ENCODE peak calls at places on chromosome X, in four cellular contexts. Z is heart right ventricle, T is brain microvascular endothelial cell, U is neural progenitor cell. I is an unnamed sample.
A peak's percentile ranks its signal among the peaks of the same experiment; 100 is the strongest.

GRCh38 chrX:151708821-151709220 is 7.0 kb upstream of the FATE1 start:
- DNase-seq in Z (no peak), T (no peak), U (no peak), I (no peak)

GRCh38 chrX:44035576-44035975 is 62.4 kb upstream of the NDP start:
- DNase-seq in Z (no peak), T (peak; percentile 23), U (no peak), I (no peak)

GRCh38 chrX:154443479-154443910 is 446 bp upstream of the FAM50A start:
- DNase-seq in Z (no peak), T (no peak), U (peak; percentile 57), I (no peak)

GRCh38 chrX:22135994-22136684 is 104.0 kb downstream of the PHEX start:
- DNase-seq in Z (no peak), T (no peak), U (peak; percentile 67), I (no peak)

GRCh38 chrX:8191022-8191421 is 20.0 kb upstream of the VCX2 start:
- DNase-seq in Z (no peak), T (no peak), U (no peak), I (no peak)

GRCh38 chrX:143781103-143781502 is 60.6 kb upstream of the SPANXN2 start:
- DNase-seq in Z (no peak), T (no peak), U (no peak), I (no peak)

GRCh38 chrX:53086464-53086863 is 4.3 kb downstream of the TSPYL2 start:
- DNase-seq in Z (peak; percentile 60), T (no peak), U (no peak), I (no peak)

GRCh38 chrX:140157611-140158010 is 192.3 kb upstream of the CXorf66 start:
- DNase-seq in Z (no peak), T (peak; percentile 1), U (peak; percentile 59), I (no peak)

GRCh38 chrX:111387470-111387869 is 24.5 kb downstream of the DCX start:
- DNase-seq in Z (no peak), T (no peak), U (peak; percentile 24), I (no peak)

GRCh38 chrX:41116948-41117347 is 31.7 kb downstream of the USP9X start:
- DNase-seq in Z (no peak), T (no peak), U (no peak), I (no peak)

GRCh38 chrX:102339312-102340298 is 92.6 kb downstream of the NXF2 start:
- DNase-seq in Z (no peak), T (no peak), U (no peak), I (no peak)

GRCh38 chrX:41921492-41922124 is 1.7 kb downstream of the CASK start:
- DNase-seq in Z (no peak), T (no peak), U (peak; percentile 4), I (no peak)

GRCh38 chrX:21873063-21873785 is 17.4 kb downstream of the YY2 start:
- DNase-seq in Z (no peak), T (no peak), U (no peak), I (no peak)

DNA sequence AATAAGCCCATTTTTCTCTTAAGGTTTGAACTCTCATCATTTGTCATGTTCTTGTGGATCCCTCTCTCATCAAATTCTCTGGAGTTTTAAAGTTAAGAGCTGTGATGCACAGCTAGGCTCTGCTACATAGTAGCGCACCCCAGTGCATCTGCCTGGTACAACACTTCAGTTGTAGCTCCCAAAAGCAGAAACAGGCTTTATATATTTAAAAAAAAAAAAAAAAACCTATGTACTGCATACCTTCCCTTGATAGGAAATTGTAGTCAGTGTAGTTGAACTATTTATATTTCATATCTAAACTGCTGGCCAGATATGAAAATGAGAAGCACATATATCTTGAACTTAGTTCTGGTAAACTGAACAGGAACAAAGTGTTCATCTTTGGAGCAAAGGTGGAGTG is 131.4 kb downstream of the KLHL13 start:
- DNase-seq in Z (no peak), T (no peak), U (peak; percentile 40), I (no peak)
- TF ChIP-seq CTCF in Z (peak; percentile 32), T (peak; percentile 26), U (peak; percentile 44), I (no peak)

DNA sequence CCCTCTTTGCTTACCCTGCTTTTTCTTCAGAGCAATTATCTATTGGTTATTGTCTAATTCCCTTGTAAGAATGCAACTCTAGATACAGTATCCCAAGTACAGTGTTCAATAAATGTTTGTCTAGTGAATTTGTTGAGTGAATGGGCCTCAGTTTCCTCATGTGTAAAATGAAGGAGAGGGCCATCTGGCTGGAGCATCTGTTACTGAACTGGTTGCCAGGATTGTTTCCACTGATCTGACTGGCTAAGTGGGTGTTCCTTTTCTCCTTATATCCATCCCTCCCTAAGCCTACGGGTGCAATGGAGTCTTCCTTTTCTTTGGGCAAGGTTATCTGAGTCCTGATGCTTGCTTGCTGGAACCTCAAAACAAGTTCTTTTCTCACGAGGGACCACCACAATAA is 185.2 kb upstream of the RPS6KA3 start:
- DNase-seq in Z (no peak), T (no peak), U (no peak), I (no peak)
- H3K27me3 ChIP-seq in Z (no peaks in the 10 kb centered on the region), T (no peaks in the 10 kb centered on the region), U (no peaks in the 10 kb centered on the region), I (no peaks in the 10 kb centered on the region)

DNA sequence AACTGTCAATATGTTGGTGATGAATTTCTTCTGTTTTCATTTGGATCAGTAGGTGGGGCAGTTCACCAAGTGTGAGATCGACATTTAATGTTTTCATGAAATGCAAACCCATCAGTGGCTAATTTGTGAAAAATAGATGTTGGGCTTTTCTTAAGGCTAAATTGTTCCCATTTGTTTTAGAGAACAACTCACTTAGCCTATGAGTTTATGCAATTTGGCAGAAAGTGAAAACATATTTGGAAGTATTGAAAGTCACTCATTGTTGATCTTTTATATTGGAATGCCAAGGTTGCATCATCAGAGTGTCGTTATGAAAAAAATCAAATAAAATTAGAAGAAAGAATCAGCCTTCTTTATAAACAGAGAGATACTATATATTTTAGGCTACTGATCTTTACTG is 132.4 kb downstream of the RPA4 start:
- DNase-seq in Z (no peak), T (no peak), U (no peak), I (no peak)
- TF ChIP-seq CTCF in Z (no peak), T (no peak), U (peak; percentile 40), I (no peak)

DNA sequence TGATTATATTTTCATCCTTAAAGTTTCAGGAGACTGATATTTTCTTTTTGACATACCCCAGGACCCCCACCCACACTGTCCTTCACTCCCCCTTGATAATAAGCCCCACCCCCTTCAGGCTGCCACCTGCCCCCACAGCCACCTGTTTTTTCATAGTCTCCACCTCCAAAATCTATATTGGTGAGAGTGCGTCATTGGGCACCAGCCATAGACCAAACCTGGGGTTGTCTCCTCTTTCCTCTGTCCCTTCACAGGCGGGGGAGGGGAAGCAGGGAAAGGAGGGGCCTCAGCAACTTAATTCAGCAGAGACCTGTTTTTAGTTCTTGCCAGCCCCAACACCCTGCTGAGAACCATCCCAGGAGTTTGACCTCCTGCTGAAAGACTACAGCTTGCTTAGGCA is 1.1 kb downstream of the ARHGAP36 start:
- DNase-seq in Z (no peak), T (no peak), U (no peak), I (no peak)
- H3K27me3 ChIP-seq in Z (peaks cover 14% of the 10 kb centered on the region), T (no peaks in the 10 kb centered on the region), U (peaks cover 61% of the 10 kb centered on the region), I (no peaks in the 10 kb centered on the region)

GRCh38 chrX:46250151-46250550 is 295.1 kb downstream of the ZNF674 start:
- DNase-seq in Z (no peak), T (no peak), U (no peak), I (no peak)
- TF ChIP-seq CTCF in Z (no peak), T (no peak), U (no peak), I (no peak)

DNA sequence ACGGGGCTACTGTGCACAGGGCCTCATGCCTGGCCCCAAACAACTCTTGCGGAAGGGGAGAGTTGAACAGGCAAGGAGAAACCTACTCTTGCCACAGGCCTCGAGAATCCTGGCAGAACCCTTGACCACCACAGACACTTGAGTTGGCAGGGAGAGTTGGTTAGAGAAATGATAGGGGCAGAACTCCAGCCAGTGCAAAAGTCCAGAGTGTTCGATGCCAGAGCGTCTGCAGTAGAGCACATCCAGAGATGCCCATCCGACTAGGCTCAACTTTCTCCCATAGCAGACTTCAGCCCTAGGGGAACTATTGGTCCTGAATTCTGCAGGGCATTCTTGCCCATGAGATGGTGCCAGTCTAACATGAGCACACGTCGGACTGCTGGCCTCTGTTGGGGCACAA is 45.4 kb upstream of the RADX start:
- DNase-seq in Z (no peak), T (no peak), U (no peak), I (no peak)
- H3K27me3 ChIP-seq in Z (no peaks in the 10 kb centered on the region), T (no peaks in the 10 kb centered on the region), U (no peaks in the 10 kb centered on the region), I (no peaks in the 10 kb centered on the region)

DNA sequence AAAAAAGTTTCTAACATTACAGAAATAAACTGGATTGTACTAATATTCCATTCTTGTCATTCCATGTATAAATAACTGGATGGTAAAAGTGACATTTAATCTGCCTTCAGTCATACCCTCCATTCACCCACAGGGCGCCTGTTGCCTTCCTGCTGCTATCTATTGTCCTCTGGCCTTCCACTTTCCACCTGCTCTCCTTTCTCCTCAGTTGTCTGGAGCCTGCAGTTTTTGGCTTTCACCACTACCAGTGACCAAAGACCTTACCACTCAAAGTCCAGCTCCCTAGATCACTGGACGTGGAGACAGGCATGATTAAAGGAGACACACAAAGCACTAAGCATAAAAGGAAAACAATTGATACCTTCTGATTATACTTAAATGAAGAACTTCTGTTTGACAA is 46.2 kb upstream of the NHS start:
- DNase-seq in Z (no peak), T (no peak), U (peak; percentile 3), I (no peak)
- TF ChIP-seq CTCF in Z (no peak), T (no peak), U (no peak), I (no peak)

GRCh38 chrX:132671229-132671641 is 182.4 kb upstream of the MBNL3 start:
- DNase-seq in Z (no peak), T (peak; percentile 2), U (peak; percentile 42), I (no peak)

GRCh38 chrX:132676102-132676501 is 187.3 kb upstream of the MBNL3 start:
- DNase-seq in Z (no peak), T (no peak), U (no peak), I (no peak)

GRCh38 chrX:132677233-132677716 is 188.4 kb upstream of the MBNL3 start:
- DNase-seq in Z (no peak), T (no peak), U (no peak), I (no peak)

GRCh38 chrX:132676561-132677186 is 187.8 kb upstream of the MBNL3 start:
- DNase-seq in Z (no peak), T (no peak), U (peak; percentile 31), I (no peak)
- H3K27me3 ChIP-seq in Z (no peaks in the 10 kb centered on the region), T (no peaks in the 10 kb centered on the region), U (no peaks in the 10 kb centered on the region), I (no peaks in the 10 kb centered on the region)

I was measured in BJ.